ENCODE peak calls at places on chromosome X, in six cellular contexts. V is Peyer's patch, Q is left lung, U is psoas muscle, S is cardiac fibroblast, C is MM.1S. D is an unnamed sample.

GRCh38 chrX:119579414-119579813 is 5.1 kb downstream of the UBE2A start:
- DNase-seq in V (no peak), Q (no peak), U (no peak), S (no peak), C (no peak), D (no peak)

GRCh38 chrX:16870861-16871584 is 861 bp upstream of the RBBP7 start:
- DNase-seq in V (peak), Q (peak), U (peak), S (no peak), C (no peak), D (no peak)

GRCh38 chrX:80573275-80573674 is 153.0 kb downstream of the TENT5D start:
- DNase-seq in V (no peak), Q (no peak), U (no peak), S (no peak), C (no peak), D (no peak)

GRCh38 chrX:126489141-126489540 is 63.5 kb downstream of the DCAF12L1 start:
- DNase-seq in V (no peak), Q (no peak), U (no peak), S (no peak), C (no peak), D (no peak)

GRCh38 chrX:12973561-12974216 is 1.2 kb upstream of the TMSB4X start:
- DNase-seq in V (peak), Q (peak), U (no peak), S (no peak), C (no peak), D (no peak)

GRCh38 chrX:132409780-132410556 is 78.9 kb downstream of the MBNL3 start:
- DNase-seq in V (no peak), Q (no peak), U (no peak), S (no peak), C (no peak), D (no peak)

GRCh38 chrX:22629105-22629725 is 356.5 kb downstream of the CBLL2 start:
- DNase-seq in V (no peak), Q (no peak), U (no peak), S (peak), C (no peak), D (peak)

GRCh38 chrX:104270916-104271512 is 16.3 kb upstream of the ESX1 start:
- DNase-seq in V (peak), Q (no peak), U (no peak), S (peak), C (no peak), D (peak)

GRCh38 chrX:101136235-101136634 is 38.2 kb downstream of the CENPI start:
- DNase-seq in V (no peak), Q (no peak), U (no peak), S (peak), C (no peak), D (peak)

GRCh38 chrX:129783176-129783776 is 3.5 kb downstream of the SASH3 start:
- DNase-seq in V (no peak), Q (no peak), U (no peak), S (no peak), C (no peak), D (no peak)

GRCh38 chrX:12330841-12331240 is 192.6 kb downstream of the FRMPD4 start:
- DNase-seq in V (no peak), Q (no peak), U (no peak), S (no peak), C (no peak), D (no peak)

GRCh38 chrX:48468693-48469691 is 1.1 kb downstream of the SLC38A5 start:
- DNase-seq in V (peak), Q (no peak), U (no peak), S (no peak), C (peak), D (no peak)

GRCh38 chrX:48465336-48465933 is 4.6 kb downstream of the SLC38A5 start:
- DNase-seq in V (no peak), Q (no peak), U (no peak), S (peak), C (no peak), D (peak)

GRCh38 chrX:48468247-48468671 is 1.8 kb downstream of the SLC38A5 start:
- DNase-seq in V (peak), Q (peak), U (no peak), S (no peak), C (peak), D (no peak)

GRCh38 chrX:48467331-48467761 is 2.7 kb downstream of the SLC38A5 start:
- DNase-seq in V (no peak), Q (no peak), U (no peak), S (no peak), C (no peak), D (no peak)

DNA sequence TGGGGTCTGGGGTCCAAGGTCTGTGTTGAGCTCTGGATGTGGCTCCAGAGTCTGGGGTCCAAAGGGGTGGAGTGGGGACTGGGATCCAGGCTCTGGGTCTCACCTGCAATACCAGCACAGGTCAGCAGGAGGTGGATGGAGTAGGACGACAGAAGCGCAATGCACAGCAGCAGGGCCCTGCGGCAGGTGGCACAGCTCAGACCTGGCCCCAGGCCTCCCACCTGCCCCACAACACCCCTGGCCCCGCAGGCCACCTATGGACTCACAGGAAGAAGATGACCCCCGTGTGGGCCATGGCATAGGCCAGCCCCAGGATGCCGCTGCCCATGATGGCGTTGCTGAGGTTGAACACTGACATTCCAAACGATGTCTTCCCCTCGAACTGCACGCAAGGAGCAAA is 3.4 kb downstream of the SLC38A5 start:
- DNase-seq in V (no peak), Q (no peak), U (no peak), S (no peak), C (no peak), D (no peak)
- TF ChIP-seq CTCF in V (no peak), Q (no peak), U (no peak), S (peak), C (peak), D (peak)

DNA sequence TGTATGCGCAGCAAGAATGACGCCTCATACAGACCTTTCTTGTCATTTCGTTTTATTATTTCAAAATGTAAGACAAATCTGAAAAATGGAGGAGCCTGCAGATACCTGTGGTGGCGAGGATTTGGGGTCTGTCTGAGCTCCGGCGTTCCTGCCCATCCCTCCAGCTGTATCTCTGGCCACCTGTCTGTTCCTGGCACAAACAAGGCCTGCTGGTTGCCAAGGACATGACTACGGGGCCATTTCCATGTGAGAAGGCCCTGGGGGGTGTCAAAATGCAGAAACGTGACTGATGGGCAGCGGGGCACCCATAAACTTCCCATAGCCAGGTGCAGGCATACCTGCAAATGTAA is 591 bp upstream of the TSPAN7 start:
- DNase-seq in V (no peak), Q (no peak), U (peak), S (no peak), C (no peak), D (no peak)
- H3K4me3 ChIP-seq in V (peak), Q (no peak), U (peak), S (peak), C (peak), D (peak)

GRCh38 chrX:121571333-121571732 is 523.9 kb downstream of the GLUD2 start:
- DNase-seq in V (no peak), Q (no peak), U (no peak), S (no peak), C (peak), D (no peak)
- TF ChIP-seq CTCF in V (no peak), Q (no peak), U (no peak), S (no peak), C (no peak), D (no peak)

DNA sequence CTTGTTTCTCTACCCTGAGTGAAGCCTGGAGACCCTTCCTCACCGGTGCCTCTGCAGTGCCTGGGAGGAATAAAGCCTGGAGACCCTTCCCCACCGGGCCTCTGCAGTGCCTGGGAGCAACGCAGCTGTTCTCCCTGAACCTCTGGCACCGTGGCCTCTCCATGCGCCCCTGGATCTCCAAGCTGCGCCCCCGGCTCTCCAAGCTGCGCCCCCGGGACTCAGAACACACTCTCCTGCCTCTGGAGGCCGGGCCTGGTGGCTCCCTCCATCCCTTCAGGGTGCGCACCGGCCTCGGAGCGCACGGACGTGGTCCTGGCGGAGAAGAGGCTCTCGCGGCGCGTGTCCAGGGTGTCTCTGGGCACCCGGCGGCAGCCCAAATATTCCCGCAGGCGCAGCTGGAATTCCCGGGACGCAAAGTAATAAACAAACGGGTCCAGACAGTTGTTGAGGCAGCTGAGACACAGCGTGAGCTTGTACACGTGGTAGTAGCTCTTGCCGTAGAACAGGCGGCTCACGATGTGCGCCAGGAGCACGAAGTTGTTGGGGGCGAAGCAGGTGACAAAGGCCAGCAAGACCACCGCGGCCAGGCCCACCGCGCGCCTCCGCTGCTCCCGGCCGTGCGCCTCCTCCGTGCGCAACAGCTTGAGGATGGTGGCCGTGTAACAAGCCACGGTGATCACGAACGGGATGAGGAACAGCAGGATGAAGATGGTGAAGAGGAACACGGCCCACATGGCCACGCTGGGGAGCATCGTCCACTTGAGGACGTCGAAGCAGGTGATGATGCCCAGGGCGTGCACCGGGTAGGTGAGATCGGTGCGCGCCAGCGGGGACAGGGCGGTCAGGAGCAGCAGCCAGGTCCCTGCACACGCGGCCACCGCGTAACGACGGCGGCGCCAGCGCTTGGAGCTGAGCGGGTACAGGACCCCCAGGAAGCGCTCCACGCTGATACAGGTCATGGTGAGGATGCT is 12.8 kb upstream of the ASMTL start:
- DNase-seq in V (peak), Q (no peak), U (no peak), S (peak), C (no peak), D (no peak)
- H3K4me3 ChIP-seq in V (no peak), Q (no peak), U (no peak), S (no peak), C (no peak), D (no peak)

GRCh38 chrX:137194164-137194563 is 160.4 kb upstream of the GPR101 start:
- DNase-seq in V (no peak), Q (no peak), U (no peak), S (peak), C (peak), D (peak)
- TF ChIP-seq CTCF in V (no peak), Q (peak), U (peak), S (peak), C (peak), D (peak)

GRCh38 chrX:50035119-50035518 is 112.7 kb downstream of the CLCN5 start:
- DNase-seq in V (no peak), Q (no peak), U (no peak), S (no peak), C (no peak), D (no peak)
- H3K4me3 ChIP-seq in V (no peak), Q (no peak), U (no peak), S (no peak), C (no peak), D (no peak)

DNA sequence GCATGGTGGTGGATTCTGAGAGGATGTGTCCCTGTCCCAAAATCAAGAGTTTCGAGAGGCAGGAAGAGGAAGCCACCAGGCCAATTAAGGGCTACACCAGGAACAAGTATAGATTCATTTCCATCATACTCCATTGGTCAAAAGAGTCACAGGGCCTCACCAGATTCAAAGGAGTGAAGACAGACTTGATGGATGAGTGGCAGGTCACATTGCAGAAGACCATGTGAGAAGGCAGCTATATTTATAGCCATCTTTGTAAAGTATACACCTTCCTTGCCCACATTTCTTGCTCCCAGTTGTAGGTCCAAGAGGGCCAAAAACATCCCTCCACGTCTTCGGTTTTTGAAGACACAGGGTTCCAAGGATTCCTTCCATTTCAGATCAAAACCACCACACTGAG is 406.0 kb downstream of the BCOR start:
- DNase-seq in V (no peak), Q (no peak), U (no peak), S (no peak), C (no peak), D (no peak)
- TF ChIP-seq CTCF in V (no peak), Q (no peak), U (no peak), S (no peak), C (no peak), D (no peak)